ENCODE peak calls at places on chromosomes 1 and 21, in seven cellular contexts. F is heart right ventricle; X is uterus; I is cardiac muscle cell; K is left ventricle myocardium inferior; P is ascending aorta; J is CD4-positive, alpha-beta T cell. T is an unnamed sample.

GRCh38 chr1:71464016-71464415 is 383.2 kb upstream of the ZRANB2 start:
- DNase-seq in F (no peak), X (no peak), I (peak), K (no peak), P (no peak), J (no peak), T (no peak)

GRCh38 chr21:33539612-33540011 is 2.3 kb downstream of the GART start:
- DNase-seq in F (no peak), X (no peak), I (peak), K (no peak), P (no peak), J (no peak), T (no peak)

GRCh38 chr1:244207042-244207934 is 156.2 kb downstream of the ZBTB18 start:
- DNase-seq in F (no peak), X (no peak), I (peak), K (peak), P (no peak), J (no peak), T (no peak)

GRCh38 chr1:27090921-27091320 is 64.0 kb downstream of the SLC9A1 start:
- DNase-seq in F (no peak), X (no peak), I (no peak), K (no peak), P (no peak), J (no peak), T (no peak)

GRCh38 chr1:25099343-25099951 is 132.9 kb downstream of the SYF2 start:
- DNase-seq in F (no peak), X (no peak), I (no peak), K (no peak), P (no peak), J (peak), T (no peak)

GRCh38 chr1:94862718-94863117 is 42.6 kb downstream of the SLC44A3 start:
- DNase-seq in F (no peak), X (no peak), I (no peak), K (no peak), P (no peak), J (no peak), T (no peak)

GRCh38 chr1:206666954-206667353 is 17.8 kb upstream of the MAPKAPK2 start:
- DNase-seq in F (no peak), X (no peak), I (no peak), K (no peak), P (no peak), J (no peak), T (no peak)

GRCh38 chr1:101238041-101238515 is 1.3 kb downstream of the S1PR1 start:
- DNase-seq in F (no peak), X (no peak), I (no peak), K (no peak), P (no peak), J (peak), T (no peak)

GRCh38 chr1:43531453-43531905 is 796 bp downstream of the PTPRF start:
- DNase-seq in F (no peak), X (peak), I (peak), K (no peak), P (no peak), J (no peak), T (no peak)

GRCh38 chr21:22355949-22356348 is 1357.7 kb downstream of the NCAM2 start:
- DNase-seq in F (no peak), X (no peak), I (no peak), K (no peak), P (no peak), J (no peak), T (no peak)

GRCh38 chr1:238201992-238202391 is 311.3 kb upstream of the ZP4 start:
- DNase-seq in F (no peak), X (no peak), I (no peak), K (no peak), P (no peak), J (no peak), T (no peak)

GRCh38 chr1:211632117-211632807 is 43.2 kb downstream of the NEK2 start:
- DNase-seq in F (no peak), X (no peak), I (peak), K (no peak), P (no peak), J (no peak), T (no peak)

GRCh38 chr1:27542463-27543273 is 52.7 kb upstream of the WASF2 start:
- DNase-seq in F (peak), X (peak), I (peak), K (peak), P (no peak), J (no peak), T (no peak)

GRCh38 chr1:104120488-104120887 is 370.8 kb downstream of the AMY1C start:
- DNase-seq in F (no peak), X (no peak), I (no peak), K (no peak), P (no peak), J (no peak), T (no peak)

GRCh38 chr1:36753451-36753850 is 270.7 kb upstream of the CSF3R start:
- DNase-seq in F (no peak), X (no peak), I (no peak), K (no peak), P (peak), J (no peak), T (no peak)

GRCh38 chr1:11330411-11330810 is 57.4 kb downstream of the UBIAD1 start:
- DNase-seq in F (no peak), X (no peak), I (no peak), K (no peak), P (no peak), J (no peak), T (no peak)

GRCh38 chr1:170114916-170115315 is 30.8 kb upstream of the NTMT2 start:
- DNase-seq in F (no peak), X (no peak), I (peak), K (no peak), P (no peak), J (no peak), T (no peak)

GRCh38 chr1:182845379-182845778 is 6.2 kb downstream of the DHX9 start:
- DNase-seq in F (no peak), X (no peak), I (no peak), K (no peak), P (no peak), J (no peak), T (no peak)

GRCh38 chr21:42530167-42530518 is 16.5 kb downstream of the SLC37A1 start:
- DNase-seq in F (no peak), X (no peak), I (no peak), K (no peak), P (peak), J (no peak), T (no peak)

GRCh38 chr1:28926629-28927441 is 12.5 kb downstream of the EPB41 start:
- DNase-seq in F (no peak), X (no peak), I (peak), K (no peak), P (no peak), J (peak), T (no peak)

GRCh38 chr21:41453761-41454160 is 27.7 kb downstream of the MX1 start:
- DNase-seq in F (no peak), X (no peak), I (no peak), K (no peak), P (peak), J (no peak), T (no peak)

GRCh38 chr1:59701376-59701775 is 113.4 kb upstream of the HOOK1 start:
- DNase-seq in F (no peak), X (no peak), I (peak), K (no peak), P (no peak), J (no peak), T (no peak)

GRCh38 chr1:76862447-76862846 is 4.8 kb upstream of the ST6GALNAC5 start:
- DNase-seq in F (no peak), X (no peak), I (no peak), K (no peak), P (no peak), J (no peak), T (no peak)

GRCh38 chr1:92820024-92820423 is 11.8 kb upstream of the RPL5 start:
- DNase-seq in F (no peak), X (no peak), I (no peak), K (no peak), P (no peak), J (no peak), T (no peak)

GRCh38 chr1:229092377-229093257 is 178.3 kb upstream of the RAB4A start:
- DNase-seq in F (no peak), X (no peak), I (no peak), K (no peak), P (peak), J (no peak), T (no peak)

GRCh38 chr1:6867688-6868370 is 82.6 kb downstream of the CAMTA1 start:
- DNase-seq in F (no peak), X (no peak), I (no peak), K (no peak), P (no peak), J (no peak), T (no peak)

GRCh38 chr1:45530632-45531135 is 9.0 kb upstream of the PRDX1 start:
- DNase-seq in F (no peak), X (no peak), I (no peak), K (no peak), P (no peak), J (no peak), T (no peak)

GRCh38 chr1:167157101-167157500 is 63.2 kb downstream of the STYXL2 start:
- DNase-seq in F (no peak), X (no peak), I (no peak), K (no peak), P (no peak), J (no peak), T (no peak)

GRCh38 chr1:36365310-36365895 is 20.3 kb downstream of the STK40 start:
- DNase-seq in F (peak), X (peak), I (peak), K (peak), P (no peak), J (no peak), T (peak)

GRCh38 chr1:246425139-246425794 is 81.8 kb downstream of the SMYD3 start:
- DNase-seq in F (no peak), X (no peak), I (no peak), K (no peak), P (no peak), J (no peak), T (no peak)

GRCh38 chr1:156492591-156493080 is 7.9 kb downstream of the MEF2D start:
- DNase-seq in F (peak), X (no peak), I (no peak), K (peak), P (no peak), J (no peak), T (peak)

GRCh38 chr1:153578490-153578889 is 12.8 kb upstream of the S100A2 start:
- DNase-seq in F (no peak), X (no peak), I (no peak), K (no peak), P (no peak), J (no peak), T (no peak)

GRCh38 chr1:100960098-100960497 is 64.2 kb downstream of the SLC30A7 start:
- DNase-seq in F (no peak), X (no peak), I (no peak), K (no peak), P (no peak), J (no peak), T (no peak)

DNA sequence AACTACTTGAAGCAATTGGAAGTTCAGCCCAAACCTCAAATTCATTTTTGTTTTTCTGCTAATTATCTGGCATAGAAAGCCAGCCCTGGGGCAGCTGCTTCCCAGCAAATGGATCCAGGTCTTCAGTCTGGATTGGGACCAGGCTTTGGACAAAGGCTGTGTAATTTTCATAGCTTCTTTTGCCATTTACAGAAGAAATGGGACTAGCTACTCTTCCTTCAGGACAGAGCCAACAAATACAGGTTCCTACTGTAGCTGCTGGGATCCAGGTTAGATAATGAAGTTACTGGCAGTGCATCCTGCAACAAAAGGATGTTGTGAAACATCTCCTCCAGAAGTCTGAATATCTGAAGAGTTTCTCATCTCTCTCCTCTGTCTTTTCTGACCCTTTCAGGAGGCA is 171.5 kb upstream of the CAMK1G start:
- DNase-seq in F (no peak), X (no peak), I (peak), K (no peak), P (peak), J (no peak), T (no peak)
- H3K27ac ChIP-seq in F (peak), X (peak), I (no peak), K (peak), P (no peak), J (no peak), T (peak)

DNA sequence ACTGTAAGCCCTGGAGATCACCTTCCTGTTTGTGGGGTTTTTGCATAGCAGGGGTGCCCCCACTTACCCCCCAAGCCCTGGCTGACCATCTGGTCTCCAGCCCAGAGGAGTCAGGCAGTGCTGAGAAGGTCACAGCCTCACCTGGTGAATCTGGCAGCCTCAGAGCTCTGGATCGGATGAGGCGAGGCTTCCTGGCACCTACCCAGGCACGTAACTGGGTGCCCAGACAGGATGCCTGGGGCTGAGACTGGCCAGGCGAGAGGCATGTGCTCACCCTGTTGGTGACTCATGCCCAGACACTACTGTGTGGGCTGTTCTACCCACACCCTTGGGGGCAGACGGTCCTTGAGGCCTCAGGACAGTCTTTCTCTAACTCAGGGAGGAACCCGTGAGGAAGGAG is 15.2 kb upstream of the PADI3 start:
- DNase-seq in F (no peak), X (no peak), I (peak), K (peak), P (peak), J (no peak), T (peak)
- H3K27ac ChIP-seq in F (no peak), X (no peak), I (no peak), K (no peak), P (no peak), J (no peak), T (peak)

DNA sequence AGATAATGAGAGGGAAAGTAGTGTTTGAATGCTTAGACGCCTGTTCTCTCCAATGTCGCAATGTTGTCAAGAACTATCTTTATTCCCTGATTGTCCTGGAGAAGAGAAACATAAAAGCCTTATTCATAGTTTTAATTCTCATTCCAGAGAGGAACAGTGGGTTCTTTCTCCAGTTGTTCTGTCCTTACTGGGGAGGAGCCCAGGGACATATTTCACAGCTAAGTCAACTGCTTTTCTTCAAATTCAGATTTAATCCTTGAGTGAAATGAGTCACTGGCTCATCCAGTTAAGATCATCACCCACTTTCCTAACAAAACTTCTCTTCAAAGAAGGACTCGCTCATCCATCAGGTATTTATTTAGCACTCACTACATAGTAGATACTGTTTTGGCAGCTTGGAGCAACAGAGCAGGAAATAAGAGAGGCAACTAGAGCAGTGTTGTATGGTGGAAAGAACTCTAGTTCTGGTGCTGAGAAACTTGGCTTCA is 365.7 kb upstream of the USP24 start:
- DNase-seq in F (no peak), X (no peak), I (peak), K (no peak), P (no peak), J (no peak), T (no peak)
- H3K27ac ChIP-seq in F (peak), X (peak), I (no peak), K (peak), P (peak), J (no peak), T (no peak)

GRCh38 chr21:29192999-29193563 is 62.6 kb downstream of the MAP3K7CL start:
- DNase-seq in F (peak), X (no peak), I (no peak), K (peak), P (no peak), J (no peak), T (no peak)
- H3K27ac ChIP-seq in F (peak), X (no peak), I (no peak), K (peak), P (peak), J (no peak), T (no peak)

DNA sequence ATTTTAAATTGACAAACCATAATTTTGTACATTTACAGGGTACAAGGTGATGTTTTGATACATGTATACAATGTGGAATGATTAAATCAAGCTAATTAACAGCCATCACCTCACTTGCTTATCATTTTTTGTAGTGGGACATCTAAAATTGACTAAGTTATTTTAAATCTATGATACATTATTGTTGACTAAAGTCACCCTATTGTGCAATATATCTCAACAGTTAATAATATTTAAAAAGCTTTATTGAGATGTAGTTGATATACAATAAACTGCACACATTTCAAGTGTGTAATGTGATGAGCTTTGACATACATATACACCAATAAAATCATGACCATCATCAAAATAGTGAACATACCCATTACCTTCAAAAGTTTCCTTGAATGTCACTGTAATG is 242.5 kb upstream of the PLXNA2 start:
- DNase-seq in F (no peak), X (no peak), I (no peak), K (no peak), P (no peak), J (no peak), T (no peak)
- H3K27ac ChIP-seq in F (no peak), X (no peak), I (no peak), K (no peak), P (no peak), J (no peak), T (no peak)

GRCh38 chr1:222898191-222898527 is 83.3 kb downstream of the DISP1 start:
- DNase-seq in F (no peak), X (no peak), I (no peak), K (no peak), P (no peak), J (no peak), T (no peak)
- H3K27ac ChIP-seq in F (peak), X (peak), I (no peak), K (peak), P (no peak), J (no peak), T (no peak)

GRCh38 chr1:225447649-225448048 is 19.8 kb upstream of the LBR start:
- DNase-seq in F (no peak), X (peak), I (peak), K (no peak), P (no peak), J (no peak), T (peak)
- H3K27ac ChIP-seq in F (peak), X (peak), I (no peak), K (peak), P (peak), J (no peak), T (peak)